ENCODE peak calls at places on chromosomes 11 and 22, in four cellular contexts. K is H1, H is GM12891, Z is HepG2. Y is an unnamed sample.

GRCh38 chr22:20979243-20979809 is 2.8 kb upstream of the LZTR1 start:
- DNase-seq in K (peak), H (peak), Z (no peak), Y (no peak)

GRCh38 chr11:80898910-80899309 is 1458.1 kb upstream of the TENM4 start:
- DNase-seq in K (no peak), H (no peak), Z (no peak), Y (no peak)

GRCh38 chr11:132785878-132786277 is 746.4 kb downstream of the OPCML start:
- DNase-seq in K (no peak), H (no peak), Z (no peak), Y (no peak)

GRCh38 chr11:32893947-32894827 is 1.6 kb downstream of the QSER1 start:
- DNase-seq in K (no peak), H (no peak), Z (peak), Y (no peak)

GRCh38 chr22:36227806-36228205 is 11.5 kb downstream of the APOL2 start:
- DNase-seq in K (no peak), H (no peak), Z (no peak), Y (no peak)

GRCh38 chr11:7353100-7353499 is 101.4 kb downstream of the SYT9 start:
- DNase-seq in K (no peak), H (peak), Z (peak), Y (peak)

GRCh38 chr11:8307601-8308000 is 43.9 kb upstream of the LMO1 start:
- DNase-seq in K (no peak), H (no peak), Z (no peak), Y (no peak)

GRCh38 chr11:115896084-115896483 is 391.9 kb upstream of the CADM1 start:
- DNase-seq in K (no peak), H (no peak), Z (no peak), Y (no peak)

GRCh38 chr11:123404626-123405025 is 25.4 kb upstream of the GRAMD1B start:
- DNase-seq in K (no peak), H (no peak), Z (no peak), Y (no peak)

GRCh38 chr11:33976351-33977199 is 75.0 kb upstream of the CAPRIN1 start:
- DNase-seq in K (no peak), H (no peak), Z (no peak), Y (no peak)

GRCh38 chr11:18243783-18244362 is 4.6 kb downstream of the SAA2 start:
- DNase-seq in K (peak), H (no peak), Z (peak), Y (no peak)

GRCh38 chr11:110317516-110317932 is 21.1 kb upstream of the RDX start:
- DNase-seq in K (no peak), H (no peak), Z (no peak), Y (no peak)

GRCh38 chr22:49352361-49353169 is 475.1 kb downstream of the BRD1 start:
- DNase-seq in K (no peak), H (no peak), Z (no peak), Y (no peak)

GRCh38 chr22:17804331-17805080 is 30.2 kb upstream of the BID start:
- DNase-seq in K (no peak), H (no peak), Z (no peak), Y (no peak)

GRCh38 chr11:111327908-111328624 is 29.7 kb downstream of the POU2AF3 start:
- DNase-seq in K (no peak), H (no peak), Z (no peak), Y (no peak)

GRCh38 chr11:65854161-65854592 is 3.8 kb downstream of the CFL1 start:
- DNase-seq in K (no peak), H (no peak), Z (peak), Y (no peak)

GRCh38 chr11:65851083-65851579 is 6.8 kb downstream of the CFL1 start:
- DNase-seq in K (no peak), H (no peak), Z (no peak), Y (no peak)

GRCh38 chr11:65853249-65853979 is 4.6 kb downstream of the CFL1 start:
- DNase-seq in K (no peak), H (no peak), Z (no peak), Y (no peak)

GRCh38 chr11:65851811-65852507 is 6.0 kb downstream of the CFL1 start:
- DNase-seq in K (no peak), H (no peak), Z (no peak), Y (no peak)

GRCh38 chr11:65852508-65853248 is 5.3 kb downstream of the CFL1 start:
- DNase-seq in K (no peak), H (no peak), Z (no peak), Y (no peak)
- TF ChIP-seq POLR2A in K (no peak), H (peak), Z (no peak), Y (peak)

GRCh38 chr11:70606248-70606950 is 208.1 kb downstream of the CTTN start:
- DNase-seq in K (no peak), H (no peak), Z (no peak), Y (no peak)

GRCh38 chr11:70610561-70610960 is 212.2 kb downstream of the CTTN start:
- DNase-seq in K (no peak), H (no peak), Z (no peak), Y (no peak)

GRCh38 chr11:70606951-70607330 is 208.6 kb downstream of the CTTN start:
- DNase-seq in K (no peak), H (no peak), Z (no peak), Y (no peak)

GRCh38 chr11:70607561-70607960 is 209.2 kb downstream of the CTTN start:
- DNase-seq in K (no peak), H (no peak), Z (no peak), Y (no peak)

DNA sequence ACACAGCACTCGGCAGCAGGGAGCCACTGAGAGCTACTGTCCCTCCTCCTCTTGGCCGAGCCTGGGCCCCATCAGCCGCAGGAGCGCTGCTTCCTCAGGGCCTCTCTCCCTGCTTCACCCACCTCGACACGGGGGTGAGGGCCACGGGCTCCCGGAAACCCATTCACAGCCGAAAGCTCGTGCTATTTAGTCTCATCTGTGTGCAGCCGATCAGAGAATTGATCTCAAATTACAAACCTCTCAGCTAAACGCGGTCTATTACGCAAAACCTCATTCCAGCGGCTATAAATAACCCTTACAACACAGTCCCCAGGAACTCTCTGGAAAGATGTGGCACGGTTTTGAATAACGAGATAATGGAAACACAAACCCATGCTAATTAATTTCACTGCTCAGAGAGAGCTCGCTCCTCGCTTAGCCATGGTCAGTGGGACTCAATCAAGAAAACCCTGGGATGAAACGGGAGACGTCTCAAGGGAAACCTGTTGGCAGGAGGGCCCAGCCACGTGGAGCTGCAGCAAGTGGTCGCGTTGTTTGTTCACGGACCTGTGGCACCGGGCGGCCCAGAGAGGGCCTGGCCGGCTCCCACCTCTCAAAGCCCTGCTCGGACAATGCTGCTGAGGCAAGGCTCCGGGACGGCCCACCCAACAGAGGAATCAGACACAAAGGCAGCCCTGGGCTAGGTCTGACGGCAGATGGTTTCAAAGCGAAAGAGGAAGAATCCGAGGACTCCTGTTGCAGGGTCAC is 210.4 kb downstream of the CTTN start:
- DNase-seq in K (no peak), H (no peak), Z (no peak), Y (no peak)
- TF ChIP-seq TAF1 in K (no peak), H (no peak), Z (no peak), Y (no peak)

GRCh38 chr11:130418756-130419155 is 9.7 kb downstream of the ADAMTS8 start:
- DNase-seq in K (no peak), H (no peak), Z (no peak), Y (no peak)
- TF ChIP-seq POLR2AphosphoS5 in K (no peak), H (no peak), Z (no peak), Y (no peak)

GRCh38 chr11:67465190-67465522 is 3.9 kb downstream of the TMEM134 start:
- DNase-seq in K (no peak), H (no peak), Z (peak), Y (no peak)

GRCh38 chr11:67463680-67464410 is 5.2 kb downstream of the TMEM134 start:
- DNase-seq in K (no peak), H (no peak), Z (peak), Y (no peak)

GRCh38 chr11:67463186-67463585 is 5.9 kb downstream of the TMEM134 start:
- DNase-seq in K (no peak), H (no peak), Z (no peak), Y (no peak)

GRCh38 chr11:67466367-67466766 is 2.7 kb downstream of the TMEM134 start:
- DNase-seq in K (no peak), H (no peak), Z (no peak), Y (no peak)

GRCh38 chr11:67464411-67465189 is 4.5 kb downstream of the TMEM134 start:
- DNase-seq in K (peak), H (peak), Z (peak), Y (peak)
- TF ChIP-seq POLR2A in K (peak), H (peak), Z (peak), Y (peak)

GRCh38 chr22:43277987-43278601 is 65.1 kb downstream of the SCUBE1 start:
- DNase-seq in K (no peak), H (no peak), Z (no peak), Y (no peak)
- TF ChIP-seq TAF1 in K (no peak), H (no peak), Z (no peak), Y (no peak)

GRCh38 chr11:15499684-15500083 is 385.0 kb downstream of the INSC start:
- DNase-seq in K (no peak), H (no peak), Z (no peak), Y (no peak)

GRCh38 chr11:15497366-15497765 is 382.6 kb downstream of the INSC start:
- DNase-seq in K (no peak), H (no peak), Z (no peak), Y (no peak)

GRCh38 chr11:15505155-15505554 is 390.4 kb downstream of the INSC start:
- DNase-seq in K (no peak), H (no peak), Z (no peak), Y (no peak)

GRCh38 chr11:15500643-15501042 is 385.9 kb downstream of the INSC start:
- DNase-seq in K (no peak), H (no peak), Z (no peak), Y (no peak)

DNA sequence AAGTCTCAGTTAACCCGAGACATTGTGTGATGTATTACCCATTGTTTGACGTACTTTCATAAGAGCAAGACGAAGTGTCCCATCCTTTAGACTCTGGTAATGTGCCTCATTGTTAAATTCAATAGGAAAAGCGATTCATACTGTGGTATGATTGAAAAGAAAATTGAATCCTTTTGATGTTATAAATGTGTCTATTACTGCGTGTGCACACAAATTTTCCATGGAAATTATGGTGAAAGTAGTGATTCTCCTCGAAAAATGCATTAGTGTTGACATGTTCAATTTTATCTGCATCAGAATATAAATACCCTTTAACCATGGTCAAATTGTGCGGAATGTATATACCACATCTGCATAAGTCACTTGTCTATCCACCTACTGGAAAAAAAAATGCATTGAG is 386.8 kb downstream of the INSC start:
- DNase-seq in K (no peak), H (no peak), Z (no peak), Y (no peak)
- TF ChIP-seq POLR2AphosphoS5 in K (no peak), H (no peak), Z (no peak), Y (no peak)

DNA sequence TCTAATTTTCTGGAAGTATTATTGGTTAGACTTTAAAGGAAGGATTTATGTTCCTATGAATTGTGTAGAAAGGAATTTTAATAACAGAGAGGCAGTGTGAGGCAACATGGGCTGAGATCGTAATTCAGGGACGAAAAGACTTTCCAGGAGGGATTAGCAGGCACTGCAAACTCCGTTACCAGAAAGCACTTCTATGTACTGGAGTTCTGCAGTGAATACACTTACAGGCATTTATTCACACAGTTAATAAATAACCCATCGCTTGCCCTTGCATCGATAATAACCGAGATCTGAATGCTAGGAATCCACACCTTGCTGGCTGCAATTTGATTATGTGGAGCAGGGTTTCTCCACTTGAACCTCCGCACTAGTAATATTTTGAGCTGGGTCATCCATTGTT is 99.8 kb downstream of the SNX19 start:
- DNase-seq in K (no peak), H (no peak), Z (no peak), Y (no peak)
- TF ChIP-seq POLR2A in K (no peak), H (no peak), Z (no peak), Y (no peak)

DNA sequence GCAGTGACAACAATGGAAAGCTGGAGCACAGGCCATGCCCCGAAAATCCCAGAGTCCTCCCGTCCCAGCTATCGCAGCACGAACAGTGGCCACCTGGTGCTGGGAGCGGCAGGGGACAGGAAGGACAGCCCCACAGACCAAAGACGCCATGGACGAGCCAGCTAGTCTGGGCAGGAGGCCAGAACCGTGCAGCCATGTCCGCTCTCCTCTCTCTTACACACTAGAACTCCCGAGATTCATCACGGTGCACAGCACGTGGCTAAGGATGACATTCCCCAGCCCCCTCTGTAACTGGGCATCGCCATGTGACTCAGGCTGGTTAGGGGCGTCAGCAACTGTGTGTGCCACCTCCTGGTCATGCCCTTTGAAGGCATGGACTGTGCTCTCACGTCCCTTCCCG is 4.6 kb downstream of the CDPF1 start:
- DNase-seq in K (no peak), H (no peak), Z (no peak), Y (no peak)
- TF ChIP-seq TAF1 in K (no peak), H (no peak), Z (no peak), Y (no peak)

GRCh38 chr11:118910309-118911112 is 15.2 kb downstream of the BCL9L start:
- DNase-seq in K (no peak), H (no peak), Z (peak), Y (no peak)
- TF ChIP-seq POLR2AphosphoS5 in K (peak), H (no peak), Z (peak), Y (no peak)

Y was measured in GM12892.